ENCODE peak calls at places on chromosome 10, in four cellular contexts. O is neural crest cell, N is left ventricle myocardium inferior, A is GM13976. Z is an unnamed sample.

GRCh38 chr10:128506423-128506822 is 380.2 kb upstream of the MKI67 start:
- DNase-seq in O (no peak), N (no peak), A (no peak), Z (no peak)

GRCh38 chr10:43693602-43694001 is 44.9 kb upstream of the ZNF32 start:
- DNase-seq in O (no peak), N (no peak), A (no peak), Z (no peak)

GRCh38 chr10:12252882-12253546 is 57.0 kb downstream of the CDC123 start:
- DNase-seq in O (no peak), N (no peak), A (peak), Z (peak)

GRCh38 chr10:110323503-110323902 is 18.8 kb upstream of the SMNDC1 start:
- DNase-seq in O (no peak), N (no peak), A (no peak), Z (no peak)

GRCh38 chr10:46540412-46541016 is 15.9 kb downstream of the GPRIN2 start:
- DNase-seq in O (no peak), N (no peak), A (no peak), Z (no peak)

GRCh38 chr10:43231523-43232078 is 35.3 kb downstream of the RASGEF1A start:
- DNase-seq in O (no peak), N (peak), A (no peak), Z (no peak)

GRCh38 chr10:77565590-77566023 is 72.0 kb downstream of the KCNMA1 start:
- DNase-seq in O (no peak), N (no peak), A (no peak), Z (no peak)

GRCh38 chr10:34181545-34182300 is 633.4 kb downstream of the PARD3 start:
- DNase-seq in O (no peak), N (no peak), A (no peak), Z (no peak)

GRCh38 chr10:33818343-33818742 is 483.9 kb upstream of the NRP1 start:
- DNase-seq in O (no peak), N (no peak), A (no peak), Z (no peak)

GRCh38 chr10:49616421-49617230 is 2.8 kb downstream of the CHAT start:
- DNase-seq in O (no peak), N (no peak), A (no peak), Z (no peak)

GRCh38 chr10:67665491-67665890 is 30.5 kb downstream of the CTNNA3 start:
- DNase-seq in O (peak), N (no peak), A (no peak), Z (no peak)

GRCh38 chr10:97914837-97915211 is 65.2 kb downstream of the GOLGA7B start:
- DNase-seq in O (peak), N (peak), A (peak), Z (peak)

GRCh38 chr10:86362566-86363183 is 3.9 kb downstream of the GRID1 start:
- DNase-seq in O (no peak), N (no peak), A (no peak), Z (no peak)

GRCh38 chr10:128185627-128186026 is 59.4 kb upstream of the MKI67 start:
- DNase-seq in O (no peak), N (no peak), A (no peak), Z (no peak)

GRCh38 chr10:58952747-58953466 is 223.5 kb upstream of the PHYHIPL start:
- DNase-seq in O (peak), N (no peak), A (peak), Z (peak)

GRCh38 chr10:89348458-89348857 is 20.7 kb downstream of the IFIT3 start:
- DNase-seq in O (no peak), N (no peak), A (no peak), Z (no peak)

GRCh38 chr10:88923525-88923924 is 29.0 kb downstream of the ACTA2 start:
- DNase-seq in O (no peak), N (no peak), A (no peak), Z (no peak)

GRCh38 chr10:77042706-77043105 is 594.9 kb downstream of the KCNMA1 start:
- DNase-seq in O (no peak), N (no peak), A (no peak), Z (no peak)

GRCh38 chr10:73771722-73772279 is 10.0 kb upstream of the CHCHD1 start:
- DNase-seq in O (no peak), N (peak), A (peak), Z (no peak)

GRCh38 chr10:6894405-6894804 is 314.3 kb upstream of the PRKCQ start:
- DNase-seq in O (no peak), N (no peak), A (no peak), Z (no peak)

GRCh38 chr10:48390005-48390871 is 83.8 kb downstream of the MAPK8 start:
- DNase-seq in O (no peak), N (no peak), A (no peak), Z (no peak)

GRCh38 chr10:29119374-29119773 is 169.5 kb upstream of the LYZL1 start:
- DNase-seq in O (peak), N (peak), A (no peak), Z (no peak)

GRCh38 chr10:12181065-12181775 is 14.5 kb downstream of the NUDT5 start:
- DNase-seq in O (no peak), N (no peak), A (peak), Z (peak)

GRCh38 chr10:77890097-77890496 is 36.5 kb downstream of the DLG5 start:
- DNase-seq in O (no peak), N (no peak), A (no peak), Z (no peak)

GRCh38 chr10:28679941-28680752 is 2.8 kb downstream of the BAMBI start:
- DNase-seq in O (no peak), N (no peak), A (no peak), Z (no peak)

GRCh38 chr10:12644380-12645144 is 295.2 kb downstream of the CAMK1D start:
- DNase-seq in O (no peak), N (no peak), A (peak), Z (peak)

GRCh38 chr10:102710604-102711003 is 3.6 kb downstream of the ARL3 start:
- DNase-seq in O (no peak), N (no peak), A (no peak), Z (no peak)
- TF ChIP-seq CTCF in O (no peak), N (no peak), A (no peak), Z (no peak)

GRCh38 chr10:103969857-103970627 is 3.1 kb downstream of the SLK start:
- DNase-seq in O (no peak), N (no peak), A (no peak), Z (no peak)

GRCh38 chr10:103966671-103967432 is at the start of gene SLK:
- DNase-seq in O (peak), N (peak), A (peak), Z (peak)

GRCh38 chr10:103969436-103969835 is 2.5 kb downstream of the SLK start:
- DNase-seq in O (no peak), N (no peak), A (no peak), Z (no peak)

GRCh38 chr10:103968441-103969391 is 1.8 kb downstream of the SLK start:
- DNase-seq in O (no peak), N (no peak), A (no peak), Z (no peak)

GRCh38 chr10:103967433-103968142 is 648 bp downstream of the SLK start:
- DNase-seq in O (peak), N (no peak), A (peak), Z (peak)
- TF ChIP-seq CTCF in O (peak), N (peak), A (no peak), Z (no peak)

DNA sequence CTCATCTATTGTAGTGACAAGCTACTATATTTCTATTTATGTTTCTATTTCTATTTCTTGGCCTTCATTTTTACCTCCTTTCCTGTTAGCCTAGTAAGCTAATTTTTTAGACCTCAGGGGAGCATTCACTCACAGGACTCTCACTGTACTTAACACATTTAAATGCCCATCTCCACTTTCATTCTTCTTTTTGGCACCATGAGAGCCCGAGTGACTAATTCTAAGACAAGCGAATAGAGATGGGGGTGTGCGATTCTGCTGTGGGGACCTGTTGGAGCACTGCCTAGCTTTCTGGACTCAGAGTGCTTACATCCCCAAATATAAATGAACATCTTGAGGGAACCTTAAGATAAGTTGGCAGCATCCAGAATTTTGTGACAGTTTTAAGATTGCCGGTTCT is 53.9 kb upstream of the AFAP1L2 start:
- DNase-seq in O (no peak), N (no peak), A (no peak), Z (no peak)
- TF ChIP-seq CTCF in O (no peak), N (no peak), A (no peak), Z (no peak)

GRCh38 chr10:106355450-106355849 is 809.1 kb downstream of the SORCS1 start:
- DNase-seq in O (no peak), N (no peak), A (no peak), Z (no peak)
- TF ChIP-seq CTCF in O (peak), N (no peak), A (no peak), Z (peak)

GRCh38 chr10:69644658-69645295 is 14.7 kb downstream of the FAM241B start:
- DNase-seq in O (peak), N (peak), A (peak), Z (peak)
- TF ChIP-seq CTCF in O (peak), N (peak), A (peak), Z (peak)

Z was measured in GM13977.